ENCODE peak calls at places on chromosomes 6 and 20, in seven cellular contexts. B is psoas muscle, N is A549, P is lower lobe of right lung, O is thyroid gland, Q is thoracic aorta, X is left ventricle myocardium inferior. T is an unnamed sample.

GRCh38 chr6:156808287-156808686 is 31.1 kb downstream of the ARID1B start:
- DNase-seq in N (no peak), Q (no peak), P (no peak), X (no peak), B (no peak), O (peak), T (no peak)

GRCh38 chr6:40791004-40791403 is 203.8 kb upstream of the LRFN2 start:
- DNase-seq in B (no peak), Q (no peak), O (no peak), N (no peak), P (no peak), X (no peak), T (no peak)

GRCh38 chr6:98832282-98833100 is 1.9 kb upstream of the POU3F2 start:
- DNase-seq in X (no peak), P (no peak), N (no peak), O (peak), B (no peak), Q (peak), T (no peak)

GRCh38 chr6:30922447-30922852 is 8.4 kb downstream of the VARS2 start:
- DNase-seq in P (peak), B (no peak), Q (no peak), O (no peak), N (no peak), X (no peak), T (no peak)

GRCh38 chr6:139955366-139956155 is 581.1 kb upstream of the CITED2 start:
- DNase-seq in B (no peak), P (no peak), N (no peak), X (no peak), Q (no peak), O (no peak), T (no peak)

GRCh38 chr6:53831081-53831839 is 36.5 kb downstream of the LRRC1 start:
- DNase-seq in O (no peak), P (no peak), Q (no peak), N (no peak), B (no peak), X (no peak), T (no peak)

GRCh38 chr6:70506321-70506720 is 60.4 kb upstream of the SDHAF4 start:
- DNase-seq in P (no peak), X (no peak), Q (no peak), O (no peak), N (no peak), B (no peak), T (no peak)

GRCh38 chr6:49906511-49906910 is 40.2 kb upstream of the CRISP1 start:
- DNase-seq in O (no peak), N (no peak), X (no peak), Q (no peak), B (peak), P (no peak), T (peak)

GRCh38 chr20:35742741-35743523 is 872 bp upstream of the RBM39 start:
- DNase-seq in B (no peak), O (peak), Q (no peak), N (no peak), P (no peak), X (no peak), T (peak)

GRCh38 chr6:150560004-150560883 is 39.4 kb upstream of the PLEKHG1 start:
- DNase-seq in B (no peak), N (no peak), Q (no peak), O (no peak), P (no peak), X (no peak), T (no peak)

GRCh38 chr6:116012471-116012949 is 48.2 kb downstream of the FRK start:
- DNase-seq in X (no peak), Q (no peak), O (no peak), N (no peak), B (no peak), P (no peak), T (no peak)

GRCh38 chr20:63335711-63336110 is 25.4 kb downstream of the CHRNA4 start:
- DNase-seq in B (no peak), X (no peak), P (no peak), Q (no peak), O (no peak), N (no peak), T (no peak)

GRCh38 chr20:63759377-63759901 is 19.9 kb downstream of the SLC2A4RG start:
- DNase-seq in B (peak), O (no peak), P (no peak), N (no peak), Q (no peak), X (no peak), T (no peak)

GRCh38 chr6:106077881-106078280 is 8.3 kb upstream of the PRDM1 start:
- DNase-seq in X (no peak), O (no peak), P (no peak), B (no peak), N (no peak), Q (no peak), T (no peak)

GRCh38 chr6:112144145-112144926 is 56.9 kb downstream of the FAM229B start:
- DNase-seq in N (no peak), B (no peak), P (no peak), O (no peak), X (no peak), Q (no peak), T (no peak)

GRCh38 chr20:32539063-32539816 is 45.9 kb downstream of the NOL4L start:
- DNase-seq in X (no peak), N (no peak), P (no peak), B (no peak), O (no peak), Q (no peak), T (no peak)

GRCh38 chr6:15504040-15504491 is 158.8 kb downstream of the DTNBP1 start:
- DNase-seq in Q (no peak), P (no peak), O (peak), B (peak), X (peak), N (no peak), T (peak)

GRCh38 chr6:116847234-116847633 is 18.4 kb upstream of the GPRC6A start:
- DNase-seq in P (no peak), O (no peak), Q (no peak), N (peak), B (no peak), X (no peak), T (no peak)

GRCh38 chr6:66897576-66897975 is 1190.5 kb upstream of the EYS start:
- DNase-seq in P (no peak), O (no peak), Q (no peak), N (no peak), B (no peak), X (no peak), T (peak)

GRCh38 chr6:5203571-5203970 is 57.2 kb downstream of the LYRM4 start:
- DNase-seq in O (no peak), B (no peak), X (peak), P (no peak), N (no peak), Q (no peak), T (peak)

GRCh38 chr20:37042986-37043972 is 52.5 kb downstream of the RBL1 start:
- DNase-seq in P (no peak), X (no peak), O (no peak), Q (no peak), B (no peak), N (no peak), T (no peak)

GRCh38 chr6:72720464-72720863 is 98.6 kb downstream of the KCNQ5 start:
- DNase-seq in B (no peak), X (no peak), P (no peak), N (no peak), O (no peak), Q (no peak), T (no peak)

GRCh38 chr6:89985744-89986493 is 91.7 kb downstream of the GJA10 start:
- DNase-seq in Q (no peak), P (no peak), X (no peak), O (no peak), N (no peak), B (peak), T (peak)
- H3K27ac ChIP-seq in Q (no peak), P (peak), X (peak), O (no peak), N (no peak), B (peak), T (peak)

GRCh38 chr6:10526156-10526555 is 5.0 kb downstream of the GCNT2 start:
- DNase-seq in O (no peak), Q (no peak), B (no peak), P (no peak), N (no peak), X (no peak), T (no peak)

GRCh38 chr6:10518461-10519216 is 2.5 kb upstream of the GCNT2 start:
- DNase-seq in P (no peak), B (no peak), Q (no peak), N (no peak), O (no peak), X (no peak), T (no peak)

GRCh38 chr6:10520468-10520867 is 683 bp upstream of the GCNT2 start:
- DNase-seq in P (no peak), X (no peak), Q (no peak), O (no peak), B (no peak), N (no peak), T (no peak)

GRCh38 chr6:10521104-10521808 is at the start of gene GCNT2:
- DNase-seq in B (no peak), N (peak), Q (no peak), O (peak), X (no peak), P (peak), T (peak)

DNA sequence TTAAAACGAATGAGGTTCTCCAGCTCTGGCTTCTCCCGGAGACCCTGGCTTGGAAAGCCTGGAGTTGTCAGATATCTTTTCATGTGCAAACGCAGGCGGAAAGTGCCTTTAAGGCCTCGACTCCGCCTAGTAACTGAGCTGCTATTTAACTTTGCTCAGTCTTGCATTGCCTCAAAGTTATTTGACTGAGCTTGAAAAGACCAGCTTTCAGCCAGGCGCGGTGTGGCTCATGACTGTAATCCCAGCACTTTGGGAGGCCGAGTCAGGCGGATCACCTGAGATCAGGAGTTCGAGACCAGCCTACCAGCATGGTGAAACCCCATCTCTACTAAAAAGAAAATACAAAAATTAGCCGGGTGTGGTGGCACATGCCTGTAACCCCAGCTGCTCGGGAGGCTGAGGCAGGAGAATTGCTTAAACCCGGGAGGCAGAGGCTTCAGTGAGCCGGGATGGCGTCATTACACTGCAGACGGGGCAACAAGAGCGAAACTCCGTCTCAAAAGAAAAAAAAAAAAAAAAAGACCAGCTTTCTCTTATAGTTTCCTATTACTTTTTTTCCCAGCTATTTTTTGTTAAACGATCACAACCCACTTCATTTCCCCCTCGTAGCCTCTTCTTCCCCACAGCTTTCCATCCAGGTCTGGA is 1.9 kb downstream of the GCNT2 start:
- DNase-seq in P (peak), O (peak), Q (no peak), N (no peak), X (no peak), B (no peak), T (no peak)
- H3K27ac ChIP-seq in P (peak), O (no peak), Q (peak), N (peak), X (peak), B (peak), T (no peak)

GRCh38 chr6:166862287-166862977 is 93.9 kb downstream of the RNASET2 start:
- DNase-seq in X (no peak), P (no peak), O (peak), B (no peak), Q (no peak), N (peak), T (peak)

GRCh38 chr6:166860392-166860791 is 96.0 kb downstream of the RNASET2 start:
- DNase-seq in P (no peak), Q (no peak), X (no peak), B (no peak), O (no peak), N (no peak), T (no peak)

GRCh38 chr6:166861304-166861703 is 95.0 kb downstream of the RNASET2 start:
- DNase-seq in P (no peak), Q (no peak), B (no peak), N (no peak), O (no peak), X (no peak), T (no peak)

GRCh38 chr6:166862978-166863530 is 93.3 kb downstream of the RNASET2 start:
- DNase-seq in N (no peak), P (no peak), X (no peak), O (no peak), Q (no peak), B (no peak), T (no peak)

DNA sequence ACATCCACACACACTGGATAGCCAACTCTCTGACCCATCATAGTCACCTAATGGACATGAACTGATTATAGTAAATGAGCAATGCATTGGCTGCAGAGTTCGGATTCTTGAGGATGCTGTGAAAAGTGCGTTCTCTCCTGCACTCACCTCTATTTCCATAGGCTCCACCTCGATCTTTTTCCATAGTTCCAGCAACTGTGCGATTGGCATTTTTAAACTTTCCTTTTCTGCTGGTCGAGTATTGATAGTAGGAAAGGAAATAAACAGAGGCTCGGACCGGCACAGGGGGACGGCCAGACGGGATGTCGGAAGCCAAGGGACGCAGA is 94.4 kb downstream of the RNASET2 start:
- DNase-seq in O (no peak), P (no peak), Q (no peak), N (no peak), B (no peak), X (no peak), T (no peak)
- H3K27ac ChIP-seq in O (no peak), P (no peak), Q (no peak), N (no peak), B (no peak), X (peak), T (no peak)

DNA sequence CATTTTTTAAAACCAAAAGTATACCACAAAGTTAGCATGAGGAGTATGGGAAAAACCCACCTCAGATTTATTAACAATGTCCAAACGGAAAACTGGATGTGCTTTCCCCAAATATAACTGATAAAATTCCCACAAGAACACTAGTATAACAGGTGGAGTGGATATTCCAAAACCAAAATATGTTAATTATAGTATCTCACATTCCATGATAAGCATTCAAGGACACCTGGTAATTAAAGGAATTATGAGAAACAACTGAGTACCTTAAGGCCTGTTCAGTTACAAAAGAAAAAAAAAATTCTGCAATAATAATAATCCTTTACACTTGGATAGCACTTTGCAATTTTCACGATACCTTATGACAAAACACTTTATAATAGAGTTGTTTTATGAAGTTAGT is 1.9 kb downstream of the CDK19 start:
- DNase-seq in N (no peak), Q (no peak), X (no peak), O (no peak), P (no peak), B (no peak), T (no peak)
- H3K27ac ChIP-seq in N (no peak), Q (no peak), X (no peak), O (no peak), P (no peak), B (no peak), T (no peak)

GRCh38 chr6:44237021-44237812 is 9.7 kb upstream of the HSP90AB1 start:
- DNase-seq in Q (peak), N (peak), O (peak), P (peak), X (peak), B (peak), T (peak)

GRCh38 chr6:44235269-44235668 is 11.6 kb upstream of the HSP90AB1 start:
- DNase-seq in P (no peak), B (no peak), X (no peak), O (no peak), N (no peak), Q (no peak), T (no peak)

GRCh38 chr6:44234101-44235090 is 11.0 kb downstream of the SLC29A1 start:
- DNase-seq in P (peak), B (peak), X (peak), Q (peak), O (peak), N (no peak), T (peak)

GRCh38 chr6:44237813-44238433 is 9.0 kb upstream of the HSP90AB1 start:
- DNase-seq in Q (peak), B (peak), O (peak), X (peak), P (peak), N (peak), T (peak)

GRCh38 chr6:44235891-44236516 is 10.9 kb upstream of the HSP90AB1 start:
- DNase-seq in B (no peak), N (no peak), O (no peak), X (no peak), Q (no peak), P (peak), T (no peak)
- H3K27ac ChIP-seq in B (peak), N (no peak), O (peak), X (peak), Q (peak), P (no peak), T (no peak)

DNA sequence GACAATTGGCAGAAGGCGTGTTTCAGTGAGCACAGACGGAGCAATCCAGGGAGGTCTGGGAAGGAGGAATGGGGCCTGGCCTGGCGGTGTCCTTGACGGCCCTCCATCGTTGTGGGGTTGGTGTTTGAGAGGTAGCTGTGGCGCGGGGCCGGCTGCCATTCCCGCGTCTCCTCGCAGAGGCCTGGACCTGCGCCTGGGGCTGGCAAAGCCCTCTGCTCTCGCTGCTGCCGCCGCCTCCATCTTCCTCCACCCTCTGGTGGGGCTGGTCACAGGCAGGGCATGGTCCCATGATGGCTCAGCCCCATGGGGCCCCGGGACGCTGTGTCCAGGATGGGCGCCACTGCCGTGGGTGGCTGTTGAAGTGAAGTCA is 7.6 kb downstream of the OSBPL2 start:
- DNase-seq in N (no peak), B (no peak), O (no peak), Q (no peak), X (no peak), P (no peak), T (no peak)
- H3K27ac ChIP-seq in N (no peak), B (peak), O (no peak), Q (peak), X (peak), P (no peak), T (no peak)

GRCh38 chr6:131014080-131014776 is 48.8 kb downstream of the EPB41L2 start:
- DNase-seq in B (no peak), N (no peak), Q (no peak), X (no peak), O (no peak), P (no peak), T (no peak)
- H3K27ac ChIP-seq in B (no peak), N (no peak), Q (peak), X (peak), O (peak), P (peak), T (no peak)